ENCODE peak calls at places on chromosomes 3 and 15, in seven cellular contexts. N, G, B, T, H, O and C are unnamed samples.
A peak's percentile ranks its signal among the peaks of the same experiment; 100 is the strongest.

GRCh38 chr3:172905480-172905850 is 154.9 kb downstream of the ECT2 start:
- DNase-seq in O (no peak), B (no peak), N (no peak), G (no peak), H (no peak), T (no peak), C (no peak)

GRCh38 chr15:52040167-52040900 is 21.3 kb downstream of the MAPK6 start:
- DNase-seq in H (no peak), T (no peak), B (no peak), O (no peak), G (no peak), N (no peak), C (no peak)

GRCh38 chr15:90883971-90884718 is at the start of gene FES:
- DNase-seq in N (peak; percentile 43), B (peak; percentile 61), O (no peak), T (no peak), H (no peak), G (no peak), C (no peak)

GRCh38 chr15:100764778-100765457 is 114.7 kb upstream of the ALDH1A3 start:
- DNase-seq in H (no peak), B (no peak), G (no peak), O (no peak), T (no peak), N (no peak), C (no peak)

GRCh38 chr3:32399030-32399620 is 7.5 kb downstream of the CMTM7 start:
- DNase-seq in T (peak; percentile 42), N (no peak), G (peak; percentile 17), H (peak; percentile 66), B (no peak), O (peak; percentile 19), C (peak; percentile 40)

GRCh38 chr3:169880565-169881250 is 11.0 kb upstream of the LRRC31 start:
- DNase-seq in T (no peak), N (no peak), B (no peak), O (no peak), H (no peak), G (no peak), C (no peak)

GRCh38 chr3:165185707-165186327 is 10.4 kb downstream of the SLITRK3 start:
- DNase-seq in O (no peak), H (peak; percentile 6), B (peak; percentile 58), N (no peak), G (no peak), T (peak; percentile 33), C (peak; percentile 68)

GRCh38 chr3:50334339-50335075 is 6.1 kb downstream of the RASSF1 start:
- DNase-seq in O (no peak), H (no peak), G (no peak), B (no peak), N (no peak), T (no peak), C (no peak)

GRCh38 chr3:142723968-142724681 is at the start of gene TRPC1:
- DNase-seq in B (peak; percentile 91), H (peak; percentile 81), O (peak; percentile 37), T (peak; percentile 75), N (peak; percentile 54), G (peak; percentile 52), C (peak; percentile 91)

GRCh38 chr3:170027691-170028102 is 10.1 kb upstream of the GPR160 start:
- DNase-seq in T (no peak), O (no peak), H (peak; percentile 14), G (no peak), B (no peak), N (no peak), C (no peak)

GRCh38 chr3:143207338-143207961 is 87.9 kb downstream of the CHST2 start:
- DNase-seq in G (no peak), H (no peak), T (no peak), B (no peak), O (no peak), N (no peak), C (no peak)

GRCh38 chr3:180409170-180409569 is 192.8 kb upstream of the TTC14 start:
- DNase-seq in O (peak; percentile 13), T (no peak), H (no peak), G (no peak), B (no peak), N (no peak), C (no peak)

GRCh38 chr3:71415708-71416108 is 167.8 kb downstream of the FOXP1 start:
- DNase-seq in H (peak; percentile 72), B (no peak), O (no peak), T (no peak), G (no peak), N (no peak), C (no peak)

GRCh38 chr3:55826731-55827496 is 339.8 kb upstream of the WNT5A start:
- DNase-seq in N (no peak), G (no peak), B (no peak), H (no peak), T (no peak), O (no peak), C (no peak)

GRCh38 chr3:172622916-172623700 is 87.8 kb downstream of the NCEH1 start:
- DNase-seq in N (no peak), O (no peak), B (no peak), H (no peak), T (no peak), G (peak; percentile 18), C (peak; percentile 32)

GRCh38 chr3:125212096-125212508 is 446 bp downstream of the SLC12A8 start:
- DNase-seq in O (no peak), T (no peak), N (no peak), B (peak; percentile 73), H (no peak), G (no peak), C (peak; percentile 24)

GRCh38 chr3:120350431-120350941 is 1.3 kb upstream of the LRRC58 start:
- DNase-seq in B (no peak), N (no peak), T (no peak), H (no peak), O (no peak), G (no peak), C (peak; percentile 23)